ENCODE peak calls at places on chromosome 16, in five cellular contexts. One of them, this sample, is unnamed.

GRCh38 chr16:85522842-85523601 is 90.1 kb upstream of the GSE1 start:
- DNase-seq in pancreas: no peak
- DNase-seq in AG09309: no peak
- DNase-seq in stomach: peak
- DNase-seq in A549: no peak
- DNase-seq in this sample: peak

GRCh38 chr16:4200781-4201137 is 41.1 kb downstream of the SRL start:
- DNase-seq in pancreas: no peak
- DNase-seq in AG09309: no peak
- DNase-seq in stomach: no peak
- DNase-seq in A549: no peak
- DNase-seq in this sample: no peak

GRCh38 chr16:85015481-85016177 is 4.3 kb upstream of the ZDHHC7 start:
- DNase-seq in pancreas: no peak
- DNase-seq in AG09309: no peak
- DNase-seq in stomach: no peak
- DNase-seq in A549: no peak
- DNase-seq in this sample: peak

GRCh38 chr16:81997738-81998137 is 13.5 kb downstream of the SDR42E1 start:
- DNase-seq in pancreas: no peak
- DNase-seq in AG09309: peak
- DNase-seq in stomach: no peak
- DNase-seq in A549: peak
- DNase-seq in this sample: no peak

GRCh38 chr16:82585675-82586074 is 41.1 kb upstream of the CDH13 start:
- DNase-seq in pancreas: no peak
- DNase-seq in AG09309: peak
- DNase-seq in stomach: no peak
- DNase-seq in A549: no peak
- DNase-seq in this sample: no peak

GRCh38 chr16:17359778-17360177 is 111.0 kb downstream of the XYLT1 start:
- DNase-seq in pancreas: no peak
- DNase-seq in AG09309: peak
- DNase-seq in stomach: no peak
- DNase-seq in A549: no peak
- DNase-seq in this sample: no peak

GRCh38 chr16:49608095-49608494 is 234.5 kb downstream of the C16orf78 start:
- DNase-seq in pancreas: no peak
- DNase-seq in AG09309: no peak
- DNase-seq in stomach: no peak
- DNase-seq in A549: no peak
- DNase-seq in this sample: no peak

GRCh38 chr16:12170103-12171025 is 193.8 kb downstream of the SNX29 start:
- DNase-seq in pancreas: no peak
- DNase-seq in AG09309: no peak
- DNase-seq in stomach: no peak
- DNase-seq in A549: no peak
- DNase-seq in this sample: no peak

GRCh38 chr16:85393674-85394510 is 219.2 kb upstream of the GSE1 start:
- DNase-seq in pancreas: peak
- DNase-seq in AG09309: no peak
- DNase-seq in stomach: peak
- DNase-seq in A549: peak
- DNase-seq in this sample: peak

GRCh38 chr16:10571354-10571753 is 9.0 kb downstream of the EMP2 start:
- DNase-seq in pancreas: no peak
- DNase-seq in AG09309: no peak
- DNase-seq in stomach: no peak
- DNase-seq in A549: no peak
- DNase-seq in this sample: no peak

GRCh38 chr16:88503771-88504488 is 50.9 kb downstream of the ZFPM1 start:
- DNase-seq in pancreas: peak
- DNase-seq in AG09309: no peak
- DNase-seq in stomach: no peak
- DNase-seq in A549: no peak
- DNase-seq in this sample: no peak

GRCh38 chr16:65392831-65393565 is 271.1 kb upstream of the CDH11 start:
- DNase-seq in pancreas: no peak
- DNase-seq in AG09309: no peak
- DNase-seq in stomach: no peak
- DNase-seq in A549: no peak
- DNase-seq in this sample: no peak

GRCh38 chr16:73092236-73092781 is 44.4 kb upstream of the ZFHX3 start:
- DNase-seq in pancreas: no peak
- DNase-seq in AG09309: no peak
- DNase-seq in stomach: no peak
- DNase-seq in A549: no peak
- DNase-seq in this sample: no peak

DNA sequence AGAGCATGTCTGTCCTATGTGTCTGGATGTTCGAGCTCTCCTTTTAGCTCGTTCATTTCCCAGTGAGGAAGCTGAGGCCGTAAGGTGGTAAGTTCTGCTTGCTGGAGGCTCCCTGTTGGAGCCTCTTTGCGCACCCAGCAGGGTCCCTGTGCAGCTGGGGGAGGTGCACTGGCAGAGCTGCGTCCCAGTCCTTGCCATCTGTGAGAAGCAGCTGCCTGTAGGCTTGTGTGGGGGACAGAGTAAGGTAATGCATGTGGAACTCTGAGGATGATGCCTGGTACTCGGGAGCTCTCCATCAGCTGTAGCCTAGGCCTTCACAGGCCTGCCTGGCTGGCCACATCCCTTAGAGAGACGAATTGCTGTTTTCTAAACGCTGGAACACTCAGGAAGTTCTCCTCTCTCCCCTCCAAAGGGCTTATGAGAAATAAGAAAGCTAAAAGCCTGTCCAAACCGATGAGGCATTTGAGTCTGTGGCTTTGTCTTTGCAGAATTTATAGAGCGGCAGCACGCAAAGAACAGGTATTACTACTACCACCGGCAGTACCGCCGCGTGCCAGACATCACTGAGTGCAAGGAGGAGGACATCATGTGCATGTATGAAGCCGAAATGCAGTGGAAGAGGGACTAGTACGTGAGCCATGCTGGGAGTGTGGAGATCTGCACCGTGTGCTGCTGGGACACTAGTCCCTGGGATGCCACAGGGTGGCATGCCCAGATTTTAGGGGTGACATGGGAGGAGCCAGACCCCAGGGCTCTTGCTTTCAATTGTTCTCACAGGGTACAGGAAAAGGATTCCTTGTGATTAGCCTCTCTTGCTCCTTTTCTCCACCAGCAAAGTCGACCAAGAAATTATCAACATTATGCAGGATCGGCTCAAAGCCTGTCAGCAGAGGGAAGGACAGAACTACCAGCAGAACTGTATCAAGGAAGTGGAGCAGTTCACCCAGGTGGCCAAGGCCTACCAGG is 1.6 kb downstream of the NDUFB10 start:
- DNase-seq in pancreas: peak
- DNase-seq in AG09309: no peak
- DNase-seq in stomach: no peak
- DNase-seq in A549: peak
- DNase-seq in this sample: no peak
- H3K4me3 ChIP-seq in pancreas: peak
- H3K4me3 ChIP-seq in AG09309: peak
- H3K4me3 ChIP-seq in stomach: peak
- H3K4me3 ChIP-seq in A549: peak
- H3K4me3 ChIP-seq in this sample: peak

GRCh38 chr16:324451-325334 is 27.8 kb downstream of the AXIN1 start:
- DNase-seq in pancreas: no peak
- DNase-seq in AG09309: no peak
- DNase-seq in stomach: no peak
- DNase-seq in A549: no peak
- DNase-seq in this sample: no peak
- H3K4me3 ChIP-seq in pancreas: no peak
- H3K4me3 ChIP-seq in AG09309: no peak
- H3K4me3 ChIP-seq in stomach: peak
- H3K4me3 ChIP-seq in A549: no peak
- H3K4me3 ChIP-seq in this sample: peak

GRCh38 chr16:1257561-1258217 is 1.8 kb downstream of the TPSD1 start:
- DNase-seq in pancreas: no peak
- DNase-seq in AG09309: no peak
- DNase-seq in stomach: no peak
- DNase-seq in A549: no peak
- DNase-seq in this sample: peak

GRCh38 chr16:1259760-1260068 is 3.8 kb downstream of the TPSD1 start:
- DNase-seq in pancreas: no peak
- DNase-seq in AG09309: no peak
- DNase-seq in stomach: no peak
- DNase-seq in A549: no peak
- DNase-seq in this sample: no peak

GRCh38 chr16:1258218-1258587 is 2.3 kb downstream of the TPSD1 start:
- DNase-seq in pancreas: no peak
- DNase-seq in AG09309: no peak
- DNase-seq in stomach: no peak
- DNase-seq in A549: no peak
- DNase-seq in this sample: no peak

GRCh38 chr16:1258906-1259759 is 3.3 kb downstream of the TPSD1 start:
- DNase-seq in pancreas: peak
- DNase-seq in AG09309: no peak
- DNase-seq in stomach: no peak
- DNase-seq in A549: no peak
- DNase-seq in this sample: no peak

GRCh38 chr16:1256874-1257322 is 1.0 kb downstream of the TPSD1 start:
- DNase-seq in pancreas: peak
- DNase-seq in AG09309: no peak
- DNase-seq in stomach: no peak
- DNase-seq in A549: no peak
- DNase-seq in this sample: no peak
- H3K4me3 ChIP-seq in pancreas: no peak
- H3K4me3 ChIP-seq in AG09309: no peak
- H3K4me3 ChIP-seq in stomach: no peak
- H3K4me3 ChIP-seq in A549: no peak
- H3K4me3 ChIP-seq in this sample: no peak

DNA sequence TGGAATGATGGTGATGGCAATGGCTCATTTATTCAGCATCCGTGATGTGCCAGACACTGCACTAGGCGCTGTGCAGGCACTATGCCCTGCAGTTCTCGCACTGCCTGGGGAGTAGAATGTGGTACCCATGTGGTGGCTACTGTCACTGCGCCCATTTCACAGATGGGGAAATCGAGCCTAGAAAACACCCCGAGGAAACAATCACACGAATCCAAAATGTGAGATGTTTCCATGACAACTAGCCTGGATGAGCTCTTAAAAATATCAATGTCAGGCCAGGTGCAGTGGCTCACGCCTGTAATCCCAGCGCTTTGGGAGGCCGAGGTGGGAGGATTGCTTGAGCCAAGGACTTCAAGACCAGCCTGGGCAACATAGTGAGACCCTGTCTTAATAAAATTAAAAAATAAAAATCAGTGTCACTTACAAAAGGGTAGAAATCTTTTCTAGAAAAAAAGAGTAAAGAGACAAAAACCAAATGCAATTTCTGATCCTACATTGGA is 57.9 kb upstream of the TNRC6A start:
- DNase-seq in pancreas: no peak
- DNase-seq in AG09309: no peak
- DNase-seq in stomach: no peak
- DNase-seq in A549: no peak
- DNase-seq in this sample: no peak
- H3K4me3 ChIP-seq in pancreas: no peak
- H3K4me3 ChIP-seq in AG09309: no peak
- H3K4me3 ChIP-seq in stomach: no peak
- H3K4me3 ChIP-seq in A549: no peak
- H3K4me3 ChIP-seq in this sample: no peak

DNA sequence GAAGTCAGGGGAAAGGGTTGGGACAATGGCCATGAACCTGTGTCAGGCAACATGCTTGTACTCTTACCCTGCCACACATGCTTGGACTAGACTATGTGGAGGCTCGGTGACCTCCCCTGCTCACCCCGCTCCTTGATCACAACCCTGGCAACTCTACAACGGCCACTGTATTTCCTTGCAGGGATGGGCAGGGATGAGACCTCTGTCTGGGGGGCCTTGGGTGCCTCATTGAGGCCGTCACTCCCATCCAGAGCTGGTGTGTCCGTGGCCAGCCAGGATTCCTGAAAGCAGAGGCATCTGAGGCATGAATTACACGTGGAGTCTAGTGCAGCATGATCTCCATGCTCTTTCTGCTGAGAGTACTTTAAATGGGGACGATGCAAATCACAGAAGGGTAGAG is 948 bp downstream of the PLA2G15 start:
- DNase-seq in pancreas: no peak
- DNase-seq in AG09309: no peak
- DNase-seq in stomach: no peak
- DNase-seq in A549: no peak
- DNase-seq in this sample: no peak
- H3K4me3 ChIP-seq in pancreas: no peak
- H3K4me3 ChIP-seq in AG09309: peak
- H3K4me3 ChIP-seq in stomach: peak
- H3K4me3 ChIP-seq in A549: no peak
- H3K4me3 ChIP-seq in this sample: peak